ENCODE peak calls at places on chromosome 1, in eight cellular contexts. P is BE2C; L is activated T-helper 1 cell treated with Interleukin-2 at 50 U/mL for 16 hours; D is psoas muscle; S is ovary; O is Panc1; Z is right lobe of liver; M is stimulated activated CD4-positive, alpha-beta T cell treated with anti-CD3 and anti-CD28 coated beads, Interleukin-2, amount 100 ng/mL, for 48 hours. T is an unnamed sample.

GRCh38 chr1:54857741-54858665 is 29.0 kb downstream of the DHCR24 start:
- DNase-seq in P (no peak), O (no peak), Z (peak), S (peak), L (no peak), M (no peak), D (peak), T (peak)

GRCh38 chr1:34549199-34549598 is 205.6 kb upstream of the GJB5 start:
- DNase-seq in O (no peak), S (no peak), Z (peak), L (no peak), P (peak), D (no peak), M (no peak), T (no peak)

GRCh38 chr1:59057211-59057694 is 239.6 kb upstream of the FGGY start:
- DNase-seq in S (peak), L (no peak), D (peak), O (no peak), Z (peak), M (no peak), P (peak), T (peak)

GRCh38 chr1:94792473-94792875 is 27.7 kb upstream of the SLC44A3 start:
- DNase-seq in O (no peak), P (no peak), L (no peak), M (no peak), Z (no peak), D (no peak), S (no peak), T (no peak)

GRCh38 chr1:204634260-204634910 is 51.2 kb downstream of the LRRN2 start:
- DNase-seq in S (no peak), D (no peak), L (no peak), O (no peak), M (no peak), Z (no peak), P (no peak), T (no peak)

GRCh38 chr1:42348498-42348897 is 13.5 kb upstream of the FOXJ3 start:
- DNase-seq in Z (no peak), D (no peak), L (no peak), M (no peak), P (no peak), O (no peak), S (no peak), T (no peak)

GRCh38 chr1:31587720-31588423 is 11.6 kb downstream of the TINAGL1 start:
- DNase-seq in D (peak), Z (peak), M (peak), L (no peak), O (no peak), S (peak), P (peak), T (peak)

GRCh38 chr1:155008015-155008941 is 5.7 kb downstream of the ZBTB7B start:
- DNase-seq in D (no peak), L (no peak), Z (peak), P (no peak), O (no peak), M (peak), S (no peak), T (no peak)

GRCh38 chr1:5928714-5929400 is 63.4 kb downstream of the NPHP4 start:
- DNase-seq in P (no peak), S (no peak), Z (no peak), M (no peak), D (no peak), L (no peak), O (no peak), T (no peak)

GRCh38 chr1:52727956-52728656 is 1.9 kb downstream of the ZYG11B start:
- DNase-seq in P (no peak), Z (no peak), S (no peak), O (no peak), D (no peak), M (no peak), L (no peak), T (no peak)

GRCh38 chr1:173997796-173998195 is 24.4 kb downstream of the RC3H1 start:
- DNase-seq in O (no peak), M (no peak), Z (no peak), D (no peak), L (no peak), S (no peak), P (no peak), T (no peak)

GRCh38 chr1:70358921-70359564 is 4.5 kb upstream of the ANKRD13C start:
- DNase-seq in L (no peak), M (no peak), P (no peak), D (no peak), O (no peak), Z (no peak), S (no peak), T (no peak)

GRCh38 chr1:233140974-233141373 is 154.6 kb downstream of the PCNX2 start:
- DNase-seq in P (no peak), M (no peak), S (no peak), L (no peak), D (no peak), Z (no peak), O (no peak), T (no peak)

GRCh38 chr1:87279966-87280535 is 48.6 kb upstream of the LMO4 start:
- DNase-seq in Z (no peak), O (no peak), L (no peak), D (no peak), S (no peak), M (no peak), P (no peak), T (no peak)

GRCh38 chr1:80893140-80893539 is 907.6 kb upstream of the ADGRL2 start:
- DNase-seq in S (no peak), O (no peak), Z (no peak), D (no peak), L (no peak), P (no peak), M (no peak), T (no peak)

GRCh38 chr1:10663668-10664035 is 132.8 kb downstream of the CASZ1 start:
- DNase-seq in D (peak), L (no peak), M (no peak), Z (peak), S (peak), O (no peak), P (peak), T (no peak)

GRCh38 chr1:7568901-7569524 is 202.1 kb upstream of the VAMP3 start:
- DNase-seq in M (no peak), L (no peak), D (no peak), Z (no peak), S (no peak), O (no peak), P (no peak), T (no peak)

GRCh38 chr1:172824199-172824598 is 165.3 kb downstream of the FASLG start:
- DNase-seq in P (no peak), Z (no peak), M (no peak), L (no peak), S (no peak), D (no peak), O (no peak), T (no peak)

GRCh38 chr1:41447995-41448770 is 36.3 kb downstream of the EDN2 start:
- DNase-seq in P (peak), O (no peak), M (no peak), S (no peak), Z (no peak), L (no peak), D (no peak), T (no peak)

T was measured in lower leg skin.